ENCODE peak calls at places on chromosomes 11 and 22, in nine cellular contexts. L is A549, C is suprapubic skin, A is SK-N-SH, W is transverse colon, N is ovary, S is GM12878, J is stomach, E is sigmoid colon. X is an unnamed sample.
A peak's percentile ranks its signal among the peaks of the same experiment; 100 is the strongest.

GRCh38 chr11:64802370-64803162 is 448 bp downstream of the MAP4K2 start:
- DNase-seq in E (peak; percentile 69), S (no peak), N (no peak), J (no peak), C (peak; percentile 79), A (peak; percentile 61), W (peak; percentile 32), L (no peak), X (no peak)

GRCh38 chr11:80748207-80748606 is 1307.4 kb upstream of the TENM4 start:
- DNase-seq in A (no peak), J (no peak), E (no peak), S (no peak), W (no peak), N (no peak), C (no peak), L (no peak), X (no peak)

GRCh38 chr22:41810022-41810421 is 9.5 kb downstream of the CCDC134 start:
- DNase-seq in W (no peak), L (no peak), A (no peak), E (no peak), C (no peak), S (no peak), N (no peak), J (no peak), X (no peak)

GRCh38 chr22:22683668-22684361 is 39.4 kb downstream of the GGTLC2 start:
- DNase-seq in W (no peak), C (no peak), E (no peak), S (no peak), J (no peak), N (no peak), A (no peak), L (no peak), X (no peak)

GRCh38 chr22:21449531-21450319 is 17.5 kb upstream of the TMEM191C start:
- DNase-seq in L (no peak), A (no peak), S (no peak), J (peak; percentile 19), N (peak; percentile 10), E (peak; percentile 48), C (peak; percentile 60), W (no peak), X (no peak)

GRCh38 chr11:128210148-128210940 is 377.0 kb downstream of the ETS1 start:
- DNase-seq in C (no peak), A (no peak), N (no peak), L (peak; percentile 81), J (no peak), W (peak; percentile 51), S (no peak), E (no peak), X (no peak)

GRCh38 chr11:35235944-35236666 is 97.1 kb downstream of the CD44 start:
- DNase-seq in S (no peak), A (no peak), N (no peak), L (peak; percentile 8), C (no peak), E (no peak), W (peak; percentile 68), J (peak; percentile 72), X (no peak)

GRCh38 chr22:36197601-36198146 is 3.9 kb downstream of the APOL4 start:
- DNase-seq in S (no peak), C (no peak), W (no peak), L (no peak), J (no peak), A (peak; percentile 50), E (no peak), N (peak; percentile 34), X (peak; percentile 38)

GRCh38 chr11:33936745-33937612 is 45.1 kb upstream of the LMO2 start:
- DNase-seq in C (peak; percentile 82), S (no peak), W (peak; percentile 22), J (no peak), L (no peak), E (peak; percentile 83), N (peak; percentile 59), A (no peak), X (peak; percentile 43)
- TF ChIP-seq EP300 in C (no peak), S (no peak), W (no peak), J (no peak), L (no peak), E (no peak), N (no peak), A (no peak), X (no peak)

GRCh38 chr11:119369035-119369925 is 12.2 kb downstream of the USP2 start:
- DNase-seq in A (peak; percentile 77), S (no peak), J (no peak), N (no peak), C (no peak), E (peak; percentile 50), L (no peak), W (peak; percentile 66), X (no peak)

GRCh38 chr11:119366690-119367620 is 14.5 kb downstream of the USP2 start:
- DNase-seq in J (no peak), S (no peak), L (no peak), N (no peak), E (no peak), A (no peak), C (no peak), W (no peak), X (no peak)

GRCh38 chr11:119367661-119368120 is 13.8 kb downstream of the USP2 start:
- DNase-seq in W (no peak), C (no peak), E (no peak), L (no peak), A (no peak), J (no peak), N (no peak), S (no peak), X (no peak)

GRCh38 chr11:119370486-119371046 is 10.9 kb downstream of the USP2 start:
- DNase-seq in L (no peak), W (peak; percentile 40), J (no peak), A (no peak), N (no peak), C (peak; percentile 54), S (no peak), E (peak; percentile 57), X (no peak)

GRCh38 chr11:119368121-119369034 is 13.1 kb downstream of the USP2 start:
- DNase-seq in A (peak; percentile 54), J (peak; percentile 70), N (peak; percentile 53), S (no peak), E (peak; percentile 77), C (peak; percentile 66), W (peak; percentile 89), L (no peak), X (no peak)
- H3K27ac ChIP-seq in A (peak overlapping the region; percentile 85), J (peak overlapping the region; percentile 93), N (peak overlapping the region; percentile 25), S (no peak overlapping the region), E (peak overlapping the region; percentile 76), C (no peak overlapping the region), W (peak overlapping the region; percentile 85), L (peak overlapping the region; percentile 19), X (peak overlapping the region; percentile 26)

DNA sequence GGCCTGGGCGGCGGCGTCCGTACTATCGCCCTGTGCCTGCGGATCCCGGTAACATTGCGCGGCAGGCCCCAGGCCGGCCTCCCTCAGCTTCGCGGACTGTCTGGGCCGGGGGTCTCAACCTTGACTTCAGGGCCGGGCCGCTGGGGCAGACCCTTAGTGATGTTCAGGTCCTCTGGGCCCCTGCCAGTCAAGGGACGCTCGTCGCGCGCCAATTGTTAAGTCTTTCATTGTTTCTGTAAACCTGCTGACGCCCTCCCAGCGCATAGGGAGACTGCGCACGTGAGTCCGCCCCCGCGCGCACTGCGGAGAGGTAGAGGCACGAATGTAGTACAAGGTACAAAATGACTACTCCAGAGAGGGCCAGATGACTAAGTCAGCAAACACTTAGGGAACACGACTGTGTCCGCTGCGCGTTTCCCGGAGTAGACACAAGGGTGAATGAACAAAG is 451 bp upstream of the HDHD5 start:
- DNase-seq in W (peak; percentile 62), S (no peak), C (peak; percentile 82), J (peak; percentile 62), L (peak; percentile 13), N (peak; percentile 45), E (peak; percentile 82), A (no peak), X (no peak)
- TF ChIP-seq EP300 in W (no peak), S (no peak), C (no peak), J (no peak), L (no peak), N (no peak), E (no peak), A (no peak), X (no peak)

GRCh38 chr11:13215157-13215556 is 62.4 kb upstream of the BMAL1 start:
- DNase-seq in L (peak; percentile 71), C (no peak), J (no peak), E (no peak), N (no peak), W (no peak), S (no peak), A (no peak), X (no peak)
- H3K27ac ChIP-seq in L (peak overlapping the region; percentile 89), C (no peak overlapping the region), J (no peak overlapping the region), E (no peak overlapping the region), N (no peak overlapping the region), W (no peak overlapping the region), S (no peak overlapping the region), A (no peak overlapping the region), X (peak overlapping the region; percentile 17)

DNA sequence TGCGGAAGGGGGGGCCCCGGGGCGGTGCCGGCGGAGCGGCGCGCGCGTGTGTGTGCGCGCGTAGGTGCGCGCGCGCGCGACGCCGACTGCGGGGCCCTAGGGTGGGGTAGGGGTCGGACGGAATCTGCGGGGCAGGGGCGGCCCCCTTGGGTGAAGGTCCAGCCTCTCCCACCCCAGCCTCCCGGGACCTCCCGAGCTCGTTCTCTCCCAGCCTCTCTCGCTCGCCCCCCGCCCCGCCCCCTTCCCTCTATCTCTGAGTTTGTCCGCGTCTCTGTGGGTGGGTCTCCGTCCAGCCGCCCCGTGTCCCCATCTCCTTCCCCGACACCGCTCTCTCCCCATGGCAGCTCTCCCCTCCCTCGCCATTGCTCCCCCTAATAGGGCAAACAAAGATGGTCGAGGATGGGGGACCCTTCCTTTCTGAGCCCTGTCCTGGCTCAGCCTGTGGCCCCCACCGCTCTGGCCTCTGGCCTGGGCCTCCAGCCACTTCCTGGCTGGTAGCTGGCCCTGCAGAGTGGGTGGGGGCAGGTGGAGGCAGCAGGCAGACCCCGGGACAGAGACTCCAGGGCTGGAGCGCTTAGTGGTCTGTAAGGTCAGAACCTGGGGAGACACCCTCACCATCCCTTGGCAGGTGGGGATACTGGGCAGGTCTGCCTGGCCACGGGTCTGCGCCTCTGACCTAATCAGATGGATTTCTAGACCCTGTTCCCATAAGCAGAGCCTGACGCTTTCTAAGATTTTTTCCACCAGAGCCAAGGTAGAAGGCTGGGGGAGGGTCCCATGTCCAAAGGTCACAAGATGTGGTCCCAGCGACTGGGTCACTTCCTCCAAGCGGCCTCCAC is 32.9 kb upstream of the PRR5 start:
- DNase-seq in C (no peak), S (no peak), W (no peak), E (no peak), L (no peak), N (no peak), J (no peak), A (peak; percentile 63), X (no peak)
- TF ChIP-seq EP300 in C (no peak), S (no peak), W (no peak), E (no peak), L (no peak), N (no peak), J (no peak), A (no peak), X (no peak)

X was measured in tibial nerve.